ENCODE peak calls at places on chromosomes 4 and X, in four cellular contexts. B, Y, E and R are unnamed samples. For H3K9me3 and H3K4me1, the result is how much of the 10 kb centered on the place peaks cover.

GRCh38 chr4:53830511-53830910 is 233.9 kb downstream of the CHIC2 start:
- DNase-seq in B (no peak), E (no peak), Y (no peak), R (no peak)

GRCh38 chrX:25869761-25870160 is 268.4 kb upstream of the MAGEB18 start:
- DNase-seq in Y (no peak), B (no peak), E (no peak), R (no peak)

GRCh38 chr4:92304073-92304472 is 307 bp downstream of the GRID2 start:
- DNase-seq in Y (no peak), B (no peak), E (no peak), R (peak)

GRCh38 chr4:181677621-181678020 is 565.6 kb upstream of the TENM3 start:
- DNase-seq in E (no peak), B (no peak), Y (no peak), R (no peak)

GRCh38 chrX:81286075-81286474 is 84.2 kb downstream of the SH3BGRL start:
- DNase-seq in B (no peak), E (no peak), Y (no peak), R (no peak)

GRCh38 chr4:158169931-158170690 is 2.7 kb downstream of the GASK1B start:
- DNase-seq in Y (no peak), B (no peak), E (no peak), R (no peak)

GRCh38 chr4:10416441-10416840 is 40.8 kb downstream of the ZNF518B start:
- DNase-seq in B (no peak), E (no peak), Y (no peak), R (no peak)

GRCh38 chr4:155592568-155593343 is 73.9 kb upstream of the GUCY1A1 start:
- DNase-seq in Y (no peak), B (no peak), E (no peak), R (peak)

GRCh38 chr4:73617256-73617655 is 3.0 kb downstream of the RASSF6 start:
- DNase-seq in Y (no peak), E (no peak), B (no peak), R (no peak)

GRCh38 chr4:73619351-73619750 is 885 bp downstream of the RASSF6 start:
- DNase-seq in E (no peak), Y (no peak), B (no peak), R (no peak)

GRCh38 chr4:73615613-73616012 is 4.6 kb downstream of the RASSF6 start:
- DNase-seq in E (no peak), B (no peak), Y (peak), R (no peak)

GRCh38 chr4:73621357-73621756 is 1.1 kb upstream of the RASSF6 start:
- DNase-seq in B (no peak), Y (no peak), E (no peak), R (no peak)

GRCh38 chr4:73620115-73620792 is at the start of gene RASSF6:
- DNase-seq in Y (peak), E (no peak), B (peak), R (no peak)
- H3K4me3 ChIP-seq in Y (peak), E (no peak), B (peak), R (peak)

GRCh38 chr4:373062-373839 is 35.6 kb downstream of the ZNF141 start:
- DNase-seq in Y (no peak), E (no peak), B (no peak), R (no peak)
- H3K9me3 ChIP-seq in Y (half or more), E (under half), B (under half), R (half or more)

DNA sequence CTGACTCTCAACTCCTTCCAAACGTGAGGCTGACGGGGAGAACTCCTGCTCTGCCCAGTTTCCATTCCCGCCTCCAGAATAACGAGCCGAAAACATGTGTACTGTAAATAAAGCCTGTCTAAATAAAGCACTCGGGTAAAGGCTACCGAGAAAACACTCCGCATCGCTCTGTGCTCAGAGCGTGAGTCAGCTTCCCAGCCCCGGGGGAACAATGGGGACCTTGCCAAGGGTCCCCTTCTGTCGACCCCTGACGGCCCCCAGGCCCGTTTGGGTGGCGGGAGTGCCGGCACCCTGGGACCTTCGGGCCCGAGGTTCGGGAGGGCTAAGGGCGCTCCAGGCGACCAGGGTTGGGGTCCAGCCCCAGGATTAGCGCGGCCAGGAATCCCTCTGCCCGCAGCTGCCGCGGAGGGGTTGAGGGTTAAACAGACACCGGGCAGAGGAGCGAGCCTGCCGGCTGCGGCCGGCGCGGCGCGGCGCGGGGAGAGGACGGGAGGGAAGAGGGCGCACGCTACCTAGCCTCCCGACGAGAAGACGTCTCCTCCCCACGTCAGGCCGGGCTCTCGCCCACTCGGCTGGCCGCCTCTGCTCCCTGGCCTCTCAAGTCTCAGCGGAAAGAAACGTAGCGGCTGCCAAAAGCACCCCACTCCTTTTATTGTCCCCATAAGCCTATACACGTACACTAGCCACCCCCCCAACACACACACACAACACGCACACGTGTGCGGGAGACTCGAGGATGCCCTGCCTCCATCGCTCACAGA is 85.5 kb downstream of the BCOR start:
- DNase-seq in B (no peak), E (peak), Y (peak), R (peak)
- H3K4me1 ChIP-seq in B (under half), E (under half), Y (under half), R (under half)

GRCh38 chr4:5887361-5888221 is 5.3 kb downstream of the CRMP1 start:
- DNase-seq in E (peak), Y (peak), B (no peak), R (no peak)

GRCh38 chr4:5890063-5890727 is 2.7 kb downstream of the CRMP1 start:
- DNase-seq in B (no peak), E (no peak), Y (peak), R (no peak)

GRCh38 chr4:5888222-5888701 is 4.6 kb downstream of the CRMP1 start:
- DNase-seq in B (no peak), Y (peak), E (no peak), R (peak)

GRCh38 chr4:5887011-5887360 is 5.9 kb downstream of the CRMP1 start:
- DNase-seq in B (no peak), Y (no peak), E (no peak), R (no peak)

GRCh38 chr4:5888706-5889696 is 3.9 kb downstream of the CRMP1 start:
- DNase-seq in Y (peak), E (no peak), B (no peak), R (no peak)
- H3K4me3 ChIP-seq in Y (peak), E (peak), B (no peak), R (no peak)

DNA sequence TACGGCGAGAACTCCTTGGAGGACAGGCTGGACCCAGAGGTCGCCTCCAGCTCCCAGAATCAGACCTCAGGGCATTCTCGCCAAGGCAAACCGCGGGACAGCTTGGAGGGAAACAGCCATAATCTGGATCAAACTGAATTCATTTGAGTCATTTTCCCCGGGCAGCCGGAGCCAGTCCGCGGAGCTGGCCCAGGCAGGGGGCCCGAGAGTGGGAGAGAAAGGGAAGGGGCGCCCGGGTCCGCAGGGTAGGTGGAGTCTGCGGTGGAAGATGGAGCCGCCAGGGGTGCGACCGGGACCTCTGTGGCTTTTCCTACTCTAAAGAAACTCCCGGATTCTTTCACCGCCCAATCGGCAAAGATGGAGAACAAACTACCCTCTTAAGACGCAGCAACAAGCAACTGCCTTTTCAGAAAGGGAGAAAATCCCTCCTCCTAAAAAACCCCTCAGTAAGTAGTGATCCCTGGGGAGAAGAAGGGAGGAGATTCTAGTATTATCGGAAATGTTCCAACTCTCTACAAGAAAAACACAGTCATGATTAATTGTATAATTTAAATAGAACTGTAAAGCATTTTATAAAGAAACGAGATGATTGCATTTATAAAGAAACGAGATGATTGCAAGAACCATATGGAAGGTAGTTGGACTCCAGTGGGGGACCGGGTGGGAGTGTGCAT is 5.1 kb downstream of the NKX3-2 start:
- DNase-seq in Y (peak), E (no peak), B (no peak), R (no peak)
- H3K9me3 ChIP-seq in Y (under half), E (under half), B (under half), R (under half)

GRCh38 chr4:119038465-119038864 is 97.2 kb upstream of the MYOZ2 start:
- DNase-seq in E (no peak), B (no peak), Y (no peak), R (peak)
- H3K4me1 ChIP-seq in E (under half), B (under half), Y (under half), R (half or more)

GRCh38 chrX:107687445-107687844 is 59.1 kb downstream of the PRPS1 start:
- DNase-seq in E (no peak), B (no peak), Y (peak), R (no peak)
- H3K4me3 ChIP-seq in E (no peak), B (no peak), Y (no peak), R (no peak)

DNA sequence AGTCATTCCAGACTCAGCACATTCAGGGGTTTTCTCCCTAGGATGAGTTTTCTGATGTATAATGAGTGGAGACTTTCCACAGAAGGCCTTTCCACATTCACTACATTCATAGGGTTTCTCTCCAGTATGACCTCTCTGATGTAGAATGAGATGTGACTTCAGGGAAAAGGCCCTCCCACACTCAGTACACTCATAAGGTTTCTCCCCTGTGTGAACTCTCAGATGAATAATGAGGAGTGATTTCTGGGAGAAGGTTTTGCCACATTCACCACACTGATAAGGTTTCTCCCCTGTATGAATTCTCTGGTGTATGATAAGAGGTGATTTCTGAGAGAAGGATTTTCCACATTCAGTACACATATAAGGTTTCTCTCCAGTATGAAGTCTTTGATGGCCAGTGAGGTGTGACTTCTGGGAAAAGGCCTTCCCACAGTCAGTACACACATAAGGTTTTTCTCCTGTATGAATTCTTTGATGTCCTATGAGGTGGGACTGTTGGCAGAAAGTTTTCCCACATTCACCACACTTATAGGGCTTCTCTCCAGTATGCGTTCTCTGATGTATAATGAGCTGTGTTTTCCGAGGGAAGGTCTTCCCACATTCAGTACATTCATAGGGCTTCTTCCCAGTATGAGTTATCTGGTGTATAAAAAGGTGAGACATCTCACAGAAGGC is 12.7 kb downstream of the ZNF630 start:
- DNase-seq in B (no peak), Y (no peak), E (no peak), R (no peak)
- H3K9me3 ChIP-seq in B (under half), Y (half or more), E (under half), R (half or more)

DNA sequence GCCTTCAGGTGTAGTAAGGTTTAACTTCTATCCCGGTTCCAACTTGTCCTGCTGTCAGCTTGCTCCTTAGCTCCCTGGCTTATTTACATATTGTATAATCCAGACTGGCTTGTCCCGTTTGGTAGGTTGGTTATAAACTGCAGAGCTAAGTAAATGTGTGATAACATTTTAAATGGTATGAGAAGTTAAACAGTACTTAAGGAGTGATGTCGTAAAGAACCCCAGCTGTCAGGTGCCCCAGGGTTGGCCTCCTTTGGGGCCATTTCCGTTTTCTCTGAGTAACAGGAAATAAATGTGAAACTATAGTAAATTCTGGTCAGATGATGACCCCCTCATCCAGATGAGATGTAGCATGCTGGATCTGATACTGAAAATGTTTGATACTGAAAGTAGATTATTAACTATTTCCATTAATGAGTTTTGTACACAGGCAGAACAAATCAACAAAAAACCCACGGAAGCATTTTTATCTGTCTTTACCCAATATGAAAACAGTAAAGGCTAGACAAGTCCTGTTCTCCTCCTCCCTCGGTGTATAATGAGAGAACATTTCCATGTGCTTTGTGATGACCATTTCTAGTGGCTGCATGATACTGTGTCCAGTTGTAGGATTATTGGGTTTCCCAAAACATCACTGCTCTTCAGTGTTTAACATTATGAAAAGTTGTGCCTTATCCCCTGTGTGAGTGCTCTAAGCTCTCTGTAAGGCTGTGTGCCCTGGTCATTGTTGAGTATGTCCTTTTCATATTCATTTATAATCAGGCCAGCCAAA is 22.4 kb downstream of the GAB1 start:
- DNase-seq in B (peak), E (no peak), Y (no peak), R (no peak)
- H3K4me1 ChIP-seq in B (half or more), E (under half), Y (under half), R (under half)

GRCh38 chr4:89837385-89837995 is 529 bp upstream of the SNCA start:
- DNase-seq in B (no peak), E (no peak), Y (peak), R (peak)
- H3K4me3 ChIP-seq in B (peak), E (peak), Y (peak), R (peak)